ENCODE peak calls at places on chromosome 1, in ten cellular contexts. One of them, this sample, is unnamed. For H3K36me3, the result is how much of the 10 kb centered on the place peaks cover.

GRCh38 chr1:16719571-16720402 is 20.5 kb upstream of the RNU1-4 start:
- DNase-seq in sigmoid colon: peak
- DNase-seq in H1: no peak
- DNase-seq in prostate gland: no peak
- DNase-seq in HCT116: no peak
- DNase-seq in upper lobe of left lung: peak
- DNase-seq in stomach: peak
- DNase-seq in suprapubic skin: peak
- DNase-seq in K562: peak
- DNase-seq in Panc1: no peak
- DNase-seq in this sample: peak

GRCh38 chr1:18556364-18556763 is 74.3 kb upstream of the PAX7 start:
- DNase-seq in suprapubic skin: no peak
- DNase-seq in K562: no peak
- DNase-seq in Panc1: no peak
- DNase-seq in HCT116: peak
- DNase-seq in sigmoid colon: no peak
- DNase-seq in stomach: no peak
- DNase-seq in H1: no peak
- DNase-seq in prostate gland: no peak
- DNase-seq in upper lobe of left lung: no peak
- DNase-seq in this sample: no peak

GRCh38 chr1:16348414-16349182 is 3.7 kb downstream of the FBXO42 start:
- DNase-seq in sigmoid colon: no peak
- DNase-seq in suprapubic skin: peak
- DNase-seq in Panc1: no peak
- DNase-seq in K562: peak
- DNase-seq in upper lobe of left lung: no peak
- DNase-seq in HCT116: no peak
- DNase-seq in prostate gland: no peak
- DNase-seq in stomach: no peak
- DNase-seq in H1: no peak
- DNase-seq in this sample: no peak

GRCh38 chr1:46747683-46748288 is 28.9 kb upstream of the EFCAB14 start:
- DNase-seq in K562: peak
- DNase-seq in suprapubic skin: no peak
- DNase-seq in sigmoid colon: no peak
- DNase-seq in prostate gland: peak
- DNase-seq in stomach: peak
- DNase-seq in upper lobe of left lung: no peak
- DNase-seq in HCT116: peak
- DNase-seq in H1: no peak
- DNase-seq in Panc1: peak
- DNase-seq in this sample: no peak

GRCh38 chr1:91774520-91775203 is 111.3 kb downstream of the TGFBR3 start:
- DNase-seq in HCT116: no peak
- DNase-seq in H1: no peak
- DNase-seq in stomach: no peak
- DNase-seq in K562: no peak
- DNase-seq in sigmoid colon: no peak
- DNase-seq in prostate gland: no peak
- DNase-seq in Panc1: no peak
- DNase-seq in suprapubic skin: no peak
- DNase-seq in upper lobe of left lung: no peak
- DNase-seq in this sample: no peak

GRCh38 chr1:166925791-166926483 is 49.4 kb downstream of the ILDR2 start:
- DNase-seq in Panc1: no peak
- DNase-seq in upper lobe of left lung: no peak
- DNase-seq in K562: no peak
- DNase-seq in HCT116: no peak
- DNase-seq in suprapubic skin: no peak
- DNase-seq in sigmoid colon: no peak
- DNase-seq in stomach: no peak
- DNase-seq in H1: no peak
- DNase-seq in prostate gland: no peak
- DNase-seq in this sample: no peak

GRCh38 chr1:158103860-158104522 is 76.7 kb upstream of the CD1D start:
- DNase-seq in sigmoid colon: no peak
- DNase-seq in H1: no peak
- DNase-seq in prostate gland: no peak
- DNase-seq in HCT116: no peak
- DNase-seq in Panc1: no peak
- DNase-seq in upper lobe of left lung: no peak
- DNase-seq in suprapubic skin: no peak
- DNase-seq in stomach: no peak
- DNase-seq in K562: no peak
- DNase-seq in this sample: no peak

GRCh38 chr1:162321809-162322422 is 54.7 kb downstream of the SPATA46 start:
- DNase-seq in suprapubic skin: no peak
- DNase-seq in K562: no peak
- DNase-seq in prostate gland: no peak
- DNase-seq in sigmoid colon: no peak
- DNase-seq in stomach: no peak
- DNase-seq in H1: no peak
- DNase-seq in upper lobe of left lung: no peak
- DNase-seq in Panc1: no peak
- DNase-seq in HCT116: no peak
- DNase-seq in this sample: no peak

GRCh38 chr1:24929876-24930702 is at the start of gene RUNX3:
- DNase-seq in prostate gland: peak
- DNase-seq in K562: peak
- DNase-seq in suprapubic skin: no peak
- DNase-seq in sigmoid colon: peak
- DNase-seq in H1: no peak
- DNase-seq in HCT116: peak
- DNase-seq in upper lobe of left lung: peak
- DNase-seq in stomach: peak
- DNase-seq in Panc1: no peak
- DNase-seq in this sample: no peak

GRCh38 chr1:187924252-187924651 is 1095.5 kb downstream of the PLA2G4A start:
- DNase-seq in stomach: no peak
- DNase-seq in prostate gland: no peak
- DNase-seq in suprapubic skin: no peak
- DNase-seq in upper lobe of left lung: no peak
- DNase-seq in HCT116: no peak
- DNase-seq in sigmoid colon: no peak
- DNase-seq in H1: no peak
- DNase-seq in Panc1: no peak
- DNase-seq in K562: no peak
- DNase-seq in this sample: no peak

GRCh38 chr1:147648933-147649332 is 21.4 kb downstream of the ACP6 start:
- DNase-seq in upper lobe of left lung: no peak
- DNase-seq in H1: no peak
- DNase-seq in HCT116: no peak
- DNase-seq in K562: no peak
- DNase-seq in prostate gland: no peak
- DNase-seq in suprapubic skin: no peak
- DNase-seq in sigmoid colon: no peak
- DNase-seq in Panc1: no peak
- DNase-seq in stomach: no peak
- DNase-seq in this sample: no peak

GRCh38 chr1:241485554-241485992 is 34.0 kb downstream of the FH start:
- DNase-seq in Panc1: no peak
- DNase-seq in K562: peak
- DNase-seq in H1: no peak
- DNase-seq in sigmoid colon: no peak
- DNase-seq in upper lobe of left lung: no peak
- DNase-seq in prostate gland: no peak
- DNase-seq in stomach: no peak
- DNase-seq in HCT116: peak
- DNase-seq in suprapubic skin: no peak
- DNase-seq in this sample: no peak

DNA sequence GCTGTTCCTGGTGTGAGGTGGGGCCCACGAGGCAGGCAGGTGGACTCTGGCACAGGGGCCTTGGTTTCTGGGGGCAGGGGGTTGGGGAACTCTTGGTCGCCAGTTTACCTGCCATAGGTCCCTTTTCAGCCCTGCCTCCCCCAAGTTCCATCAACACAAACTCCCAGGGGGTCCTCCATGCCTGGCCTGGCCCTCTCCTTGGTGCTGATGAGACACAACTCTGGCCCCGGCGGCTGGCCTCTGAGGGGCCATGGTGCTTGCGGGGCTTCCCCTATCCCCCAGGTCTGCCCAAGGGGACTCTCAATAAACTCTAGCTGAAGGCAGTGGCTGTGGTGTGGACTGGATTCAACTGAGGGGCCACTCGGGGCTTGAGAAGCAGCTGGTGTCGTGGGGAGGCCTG is 16.0 kb downstream of the HTR6 start:
- DNase-seq in suprapubic skin: no peak
- DNase-seq in Panc1: no peak
- DNase-seq in H1: no peak
- DNase-seq in prostate gland: no peak
- DNase-seq in stomach: no peak
- DNase-seq in K562: no peak
- DNase-seq in HCT116: no peak
- DNase-seq in upper lobe of left lung: peak
- DNase-seq in sigmoid colon: no peak
- DNase-seq in this sample: no peak
- H3K36me3 ChIP-seq in suprapubic skin: under half
- H3K36me3 ChIP-seq in Panc1: under half
- H3K36me3 ChIP-seq in H1: under half
- H3K36me3 ChIP-seq in prostate gland: under half
- H3K36me3 ChIP-seq in stomach: under half
- H3K36me3 ChIP-seq in K562: under half
- H3K36me3 ChIP-seq in HCT116: under half
- H3K36me3 ChIP-seq in upper lobe of left lung: under half
- H3K36me3 ChIP-seq in sigmoid colon: under half
- H3K36me3 ChIP-seq in this sample: under half

GRCh38 chr1:201022824-201023516 is 544 bp downstream of the KIF21B start:
- DNase-seq in stomach: no peak
- DNase-seq in upper lobe of left lung: peak
- DNase-seq in H1: no peak
- DNase-seq in suprapubic skin: no peak
- DNase-seq in HCT116: no peak
- DNase-seq in sigmoid colon: no peak
- DNase-seq in K562: peak
- DNase-seq in Panc1: no peak
- DNase-seq in prostate gland: no peak
- DNase-seq in this sample: no peak
- TF ChIP-seq POLR2AphosphoS5 in stomach: no peak
- TF ChIP-seq POLR2AphosphoS5 in upper lobe of left lung: no peak
- TF ChIP-seq POLR2AphosphoS5 in H1: no peak
- TF ChIP-seq POLR2AphosphoS5 in suprapubic skin: no peak
- TF ChIP-seq POLR2AphosphoS5 in HCT116: no peak
- TF ChIP-seq POLR2AphosphoS5 in sigmoid colon: no peak
- TF ChIP-seq POLR2AphosphoS5 in K562: no peak
- TF ChIP-seq POLR2AphosphoS5 in Panc1: no peak
- TF ChIP-seq POLR2AphosphoS5 in prostate gland: no peak
- TF ChIP-seq POLR2AphosphoS5 in this sample: no peak

DNA sequence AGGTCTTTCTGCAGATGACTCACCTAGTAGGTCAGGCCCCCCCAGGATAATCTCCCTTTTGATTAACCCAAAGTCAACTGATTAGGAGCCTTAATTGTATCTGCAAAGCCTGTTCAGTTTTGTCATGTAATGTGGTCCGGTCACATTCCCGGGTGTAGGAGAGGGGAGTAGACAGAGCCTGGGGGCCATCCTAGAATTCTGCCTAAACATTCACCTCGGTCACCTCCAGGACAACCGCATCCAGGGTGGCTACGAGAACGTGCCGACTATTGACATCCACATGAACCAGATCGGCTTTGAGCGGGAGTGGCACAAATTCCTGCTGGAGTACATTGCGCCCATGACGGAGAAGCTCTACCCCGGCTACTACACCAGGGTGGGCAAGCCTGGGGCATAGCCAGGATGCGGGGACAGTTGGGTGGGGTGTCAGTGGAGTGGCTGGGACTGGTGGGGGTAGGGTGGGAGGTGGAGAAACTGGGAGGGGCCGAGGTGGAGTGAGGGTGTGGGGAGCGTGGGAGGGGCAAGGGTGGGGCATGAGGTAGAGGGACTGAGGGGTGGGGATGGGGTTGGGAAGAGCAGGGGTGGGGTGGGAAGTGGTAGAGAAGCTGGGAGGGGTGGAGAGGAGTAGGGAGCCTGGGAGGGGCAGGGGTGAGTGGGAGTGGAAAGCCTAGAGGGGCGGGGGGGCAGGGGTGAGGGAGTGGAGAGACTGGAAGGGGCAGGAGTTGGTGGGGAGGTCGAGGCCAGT is 9.6 kb upstream of the MFN2 start:
- DNase-seq in Panc1: no peak
- DNase-seq in K562: peak
- DNase-seq in stomach: no peak
- DNase-seq in sigmoid colon: no peak
- DNase-seq in HCT116: no peak
- DNase-seq in suprapubic skin: no peak
- DNase-seq in upper lobe of left lung: no peak
- DNase-seq in H1: no peak
- DNase-seq in prostate gland: no peak
- DNase-seq in this sample: no peak
- H3K36me3 ChIP-seq in Panc1: under half
- H3K36me3 ChIP-seq in K562: half or more
- H3K36me3 ChIP-seq in stomach: half or more
- H3K36me3 ChIP-seq in sigmoid colon: half or more
- H3K36me3 ChIP-seq in HCT116: under half
- H3K36me3 ChIP-seq in suprapubic skin: under half
- H3K36me3 ChIP-seq in upper lobe of left lung: under half
- H3K36me3 ChIP-seq in H1: under half
- H3K36me3 ChIP-seq in prostate gland: under half
- H3K36me3 ChIP-seq in this sample: under half

GRCh38 chr1:159921251-159921650 is 4.1 kb downstream of the TAGLN2 start:
- DNase-seq in HCT116: no peak
- DNase-seq in K562: no peak
- DNase-seq in suprapubic skin: no peak
- DNase-seq in prostate gland: no peak
- DNase-seq in Panc1: no peak
- DNase-seq in sigmoid colon: no peak
- DNase-seq in stomach: no peak
- DNase-seq in H1: no peak
- DNase-seq in upper lobe of left lung: no peak
- DNase-seq in this sample: no peak

GRCh38 chr1:159920651-159921050 is 4.7 kb downstream of the TAGLN2 start:
- DNase-seq in stomach: no peak
- DNase-seq in prostate gland: no peak
- DNase-seq in K562: no peak
- DNase-seq in sigmoid colon: no peak
- DNase-seq in upper lobe of left lung: no peak
- DNase-seq in suprapubic skin: no peak
- DNase-seq in Panc1: no peak
- DNase-seq in H1: no peak
- DNase-seq in HCT116: no peak
- DNase-seq in this sample: no peak

GRCh38 chr1:159923203-159924024 is 1.9 kb downstream of the TAGLN2 start:
- DNase-seq in Panc1: no peak
- DNase-seq in HCT116: no peak
- DNase-seq in suprapubic skin: peak
- DNase-seq in upper lobe of left lung: peak
- DNase-seq in H1: peak
- DNase-seq in K562: peak
- DNase-seq in stomach: peak
- DNase-seq in prostate gland: peak
- DNase-seq in sigmoid colon: peak
- DNase-seq in this sample: peak

GRCh38 chr1:159922499-159923202 is 2.7 kb downstream of the TAGLN2 start:
- DNase-seq in stomach: peak
- DNase-seq in sigmoid colon: peak
- DNase-seq in K562: peak
- DNase-seq in H1: no peak
- DNase-seq in Panc1: no peak
- DNase-seq in suprapubic skin: no peak
- DNase-seq in HCT116: no peak
- DNase-seq in prostate gland: no peak
- DNase-seq in upper lobe of left lung: peak
- DNase-seq in this sample: no peak

GRCh38 chr1:159921700-159922498 is 3.4 kb downstream of the TAGLN2 start:
- DNase-seq in suprapubic skin: no peak
- DNase-seq in prostate gland: no peak
- DNase-seq in upper lobe of left lung: no peak
- DNase-seq in K562: peak
- DNase-seq in stomach: no peak
- DNase-seq in HCT116: no peak
- DNase-seq in H1: no peak
- DNase-seq in sigmoid colon: no peak
- DNase-seq in Panc1: no peak
- DNase-seq in this sample: no peak
- TF ChIP-seq POLR2AphosphoS5 in suprapubic skin: no peak
- TF ChIP-seq POLR2AphosphoS5 in prostate gland: no peak
- TF ChIP-seq POLR2AphosphoS5 in upper lobe of left lung: peak
- TF ChIP-seq POLR2AphosphoS5 in K562: peak
- TF ChIP-seq POLR2AphosphoS5 in stomach: no peak
- TF ChIP-seq POLR2AphosphoS5 in HCT116: no peak
- TF ChIP-seq POLR2AphosphoS5 in H1: no peak
- TF ChIP-seq POLR2AphosphoS5 in sigmoid colon: no peak
- TF ChIP-seq POLR2AphosphoS5 in Panc1: no peak
- TF ChIP-seq POLR2AphosphoS5 in this sample: no peak